ENCODE peak calls at places on chromosomes 7 and 10, in nine cellular contexts. C, O, K, A, U, F, J, Y and T are unnamed samples.
A peak's percentile ranks its signal among the peaks of the same experiment; 100 is the strongest.

GRCh38 chr7:98323597-98324322 is 42.3 kb downstream of the BRI3 start:
- DNase-seq in O (no peak), Y (no peak), F (peak; percentile 26), A (no peak), U (no peak), J (no peak), K (peak; percentile 63), C (no peak), T (no peak)

GRCh38 chr10:7562026-7562425 is 104.7 kb downstream of the ITIH5 start:
- DNase-seq in A (no peak), J (no peak), C (no peak), U (no peak), F (no peak), K (no peak), Y (no peak), O (no peak), T (no peak)

GRCh38 chr10:21160116-21160515 is 263.0 kb upstream of the NEBL start:
- DNase-seq in A (no peak), K (no peak), O (no peak), U (peak; percentile 61), Y (no peak), J (no peak), C (no peak), F (no peak), T (no peak)

GRCh38 chr10:77635402-77636227 is 2.0 kb downstream of the KCNMA1 start:
- DNase-seq in F (no peak), Y (no peak), C (no peak), U (no peak), A (peak; percentile 44), O (no peak), J (no peak), K (no peak), T (no peak)

GRCh38 chr10:112816033-112816430 is 134.0 kb upstream of the TCF7L2 start:
- DNase-seq in C (no peak), J (no peak), A (no peak), K (peak; percentile 38), U (no peak), O (no peak), F (no peak), Y (no peak), T (no peak)

GRCh38 chr7:130908345-130909160 is 174.5 kb upstream of the KLF14 start:
- DNase-seq in Y (no peak), O (no peak), U (no peak), A (no peak), J (no peak), F (no peak), C (no peak), K (no peak), T (no peak)

GRCh38 chr10:63007112-63007511 is 126.0 kb upstream of the NRBF2 start:
- DNase-seq in K (no peak), J (no peak), O (no peak), Y (no peak), C (no peak), A (no peak), U (no peak), F (no peak), T (no peak)

GRCh38 chr10:124227306-124228016 is 134.1 kb upstream of the CHST15 start:
- DNase-seq in F (no peak), K (no peak), C (no peak), O (no peak), Y (no peak), A (no peak), U (no peak), J (no peak), T (no peak)

GRCh38 chr7:45454771-45455170 is 119.4 kb upstream of the ADCY1 start:
- DNase-seq in U (no peak), F (no peak), A (no peak), C (no peak), J (no peak), O (no peak), K (no peak), Y (no peak), T (no peak)

GRCh38 chr10:88232978-88233537 is 350.1 kb downstream of the RNLS start:
- DNase-seq in O (no peak), A (no peak), F (no peak), Y (no peak), U (no peak), K (no peak), C (no peak), J (no peak), T (no peak)

GRCh38 chr7:16646427-16647081 is 573 bp downstream of the BZW2 start:
- DNase-seq in C (no peak), U (no peak), J (peak; percentile 29), K (peak; percentile 20), A (peak; percentile 35), O (peak; percentile 36), F (no peak), Y (no peak), T (no peak)

GRCh38 chr7:77453531-77453930 is 37.4 kb upstream of the GSAP start:
- DNase-seq in A (no peak), O (no peak), U (no peak), J (no peak), F (peak; percentile 51), K (peak; percentile 73), C (no peak), Y (no peak), T (no peak)

GRCh38 chr10:23742368-23742767 is 303.5 kb downstream of the OTUD1 start:
- DNase-seq in K (no peak), J (no peak), U (no peak), Y (no peak), O (no peak), C (no peak), F (no peak), A (no peak), T (no peak)

GRCh38 chr10:131926253-131926652 is 25.4 kb downstream of the PPP2R2D start:
- DNase-seq in O (no peak), K (no peak), F (no peak), C (no peak), J (no peak), A (no peak), Y (no peak), U (no peak), T (no peak)

GRCh38 chr7:26183545-26184282 is 16.8 kb downstream of the HNRNPA2B1 start:
- DNase-seq in O (no peak), J (no peak), C (no peak), F (no peak), K (no peak), Y (no peak), A (no peak), U (no peak), T (no peak)

GRCh38 chr7:152459724-152460251 is 24.0 kb upstream of the KMT2C start:
- DNase-seq in K (peak; percentile 16), J (peak; percentile 36), C (no peak), Y (no peak), O (peak; percentile 37), F (no peak), A (peak; percentile 89), U (peak; percentile 83), T (no peak)

GRCh38 chr10:69262249-69262864 is 15.9 kb upstream of the HK1 start:
- DNase-seq in F (no peak), K (no peak), J (no peak), Y (no peak), O (no peak), C (no peak), A (no peak), U (no peak), T (no peak)

GRCh38 chr7:105742787-105743186 is 133.6 kb downstream of the ATXN7L1 start:
- DNase-seq in Y (no peak), F (no peak), U (no peak), J (no peak), A (no peak), C (no peak), K (no peak), O (no peak), T (no peak)

GRCh38 chr10:101617824-101618568 is 29.9 kb downstream of the DPCD start:
- DNase-seq in K (no peak), O (no peak), A (no peak), C (no peak), J (no peak), F (no peak), U (no peak), Y (no peak), T (no peak)

GRCh38 chr10:68666280-68666760 is 54.7 kb upstream of the CCAR1 start:
- DNase-seq in O (no peak), A (peak; percentile 88), U (no peak), K (peak; percentile 93), Y (no peak), J (no peak), F (peak; percentile 85), C (peak; percentile 46), T (no peak)

GRCh38 chr10:29918623-29919400 is 140.6 kb downstream of the JCAD start:
- DNase-seq in F (no peak), J (no peak), K (no peak), A (no peak), Y (no peak), C (no peak), U (no peak), O (no peak), T (no peak)

GRCh38 chr10:90964781-90965462 is 44.0 kb upstream of the ANKRD1 start:
- DNase-seq in Y (no peak), U (no peak), O (no peak), F (no peak), A (peak; percentile 33), K (no peak), J (no peak), C (no peak), T (no peak)

GRCh38 chr7:85001493-85002345 is 185.1 kb downstream of the SEMA3D start:
- DNase-seq in C (no peak), Y (no peak), U (no peak), F (peak; percentile 27), A (peak; percentile 44), J (no peak), O (no peak), K (peak; percentile 22), T (no peak)

GRCh38 chr10:50470345-50470744 is 153.4 kb downstream of the SGMS1 start:
- DNase-seq in F (no peak), O (peak; percentile 19), K (no peak), U (no peak), Y (no peak), J (no peak), C (no peak), A (peak; percentile 35), T (no peak)

GRCh38 chr10:132886211-132887099 is 55.9 kb downstream of the CFAP46 start:
- DNase-seq in J (no peak), F (no peak), K (no peak), O (no peak), U (no peak), Y (no peak), C (no peak), A (no peak), T (no peak)

GRCh38 chr10:101079874-101080273 is 18.1 kb downstream of the KAZALD1 start:
- DNase-seq in A (no peak), O (no peak), Y (no peak), C (no peak), F (no peak), K (no peak), U (no peak), J (no peak), T (no peak)

GRCh38 chr7:74598558-74598957 is 59.0 kb upstream of the GTF2I start:
- DNase-seq in K (no peak), C (no peak), Y (no peak), A (peak; percentile 94), J (no peak), F (no peak), O (no peak), U (no peak), T (no peak)

GRCh38 chr7:135169141-135169935 is 1.2 kb downstream of the CYREN start:
- DNase-seq in J (peak; percentile 39), C (peak; percentile 42), A (peak; percentile 81), F (peak; percentile 27), K (peak; percentile 52), Y (peak; percentile 47), O (peak; percentile 17), U (no peak), T (peak; percentile 52)

GRCh38 chr7:124033807-124034753 is 1.2 kb upstream of the TMEM229A start:
- DNase-seq in C (no peak), F (no peak), O (no peak), U (no peak), K (no peak), J (no peak), A (no peak), Y (no peak), T (no peak)

GRCh38 chr10:101830322-101831168 is 12.3 kb upstream of the OGA start:
- DNase-seq in O (peak; percentile 92), K (peak; percentile 90), J (peak; percentile 97), A (peak; percentile 78), Y (peak; percentile 93), F (peak; percentile 89), U (peak; percentile 44), C (peak; percentile 80), T (peak; percentile 96)

GRCh38 chr7:101486764-101487458 is 124.2 kb downstream of the COL26A1 start:
- DNase-seq in K (no peak), J (no peak), O (no peak), C (peak; percentile 26), F (no peak), A (no peak), Y (no peak), U (no peak), T (no peak)